ENCODE peak calls at places on chromosomes 4 and X, in six cellular contexts. U is stomach, N is sigmoid colon, F is endothelial cell of umbilical vein, L is breast epithelium, R is K562. G is an unnamed sample.

GRCh38 chr4:141926414-141926813 is 290.0 kb downstream of the IL15 start:
- DNase-seq in U (no peak), N (no peak), L (no peak), R (no peak), F (no peak), G (no peak)

GRCh38 chr4:140568507-140569306 is at the start of gene UCP1:
- DNase-seq in U (peak), R (no peak), L (peak), N (no peak), F (peak), G (no peak)

GRCh38 chrX:57906790-57907189 is 3.5 kb downstream of the ZXDA start:
- DNase-seq in R (no peak), U (no peak), F (peak), L (no peak), N (no peak), G (no peak)

GRCh38 chr4:38605794-38606586 is 58.0 kb upstream of the KLF3 start:
- DNase-seq in F (no peak), L (no peak), R (peak), U (no peak), N (no peak), G (no peak)

GRCh38 chrX:101176439-101176838 is 43.1 kb upstream of the DRP2 start:
- DNase-seq in L (no peak), R (no peak), U (no peak), F (no peak), N (no peak), G (no peak)

GRCh38 chr4:1381181-1381621 is 25.0 kb downstream of the NKX1-1 start:
- DNase-seq in R (no peak), F (no peak), U (no peak), N (peak), L (no peak), G (no peak)

GRCh38 chr4:81724925-81725329 is 253.2 kb upstream of the RASGEF1B start:
- DNase-seq in F (no peak), N (peak), L (no peak), U (peak), R (no peak), G (no peak)

GRCh38 chr4:158610790-158611189 is 60.9 kb downstream of the C4orf46 start:
- DNase-seq in R (no peak), L (no peak), N (no peak), U (no peak), F (peak), G (no peak)

GRCh38 chrX:73215263-73215662 is 612 bp upstream of the NAP1L2 start:
- DNase-seq in R (no peak), L (no peak), F (no peak), N (no peak), U (no peak), G (no peak)

GRCh38 chrX:7372843-7373525 is 225.0 kb upstream of the PUDP start:
- DNase-seq in R (no peak), U (no peak), L (no peak), N (no peak), F (no peak), G (no peak)

GRCh38 chr4:159227378-159227777 is 124.5 kb downstream of the RAPGEF2 start:
- DNase-seq in L (no peak), N (no peak), R (no peak), F (no peak), U (no peak), G (no peak)

GRCh38 chrX:73817381-73818199 is 254.6 kb downstream of the CHIC1 start:
- DNase-seq in F (no peak), R (no peak), U (no peak), N (no peak), L (no peak), G (no peak)

GRCh38 chrX:21875013-21875412 is 19.2 kb downstream of the YY2 start:
- DNase-seq in F (no peak), U (no peak), N (no peak), R (no peak), L (no peak), G (no peak)

GRCh38 chr4:173518419-173519102 is 11.5 kb downstream of the HAND2 start:
- DNase-seq in L (no peak), U (no peak), F (no peak), N (peak), R (no peak), G (no peak)

GRCh38 chr4:3303840-3304715 is 11.3 kb downstream of the RGS12 start:
- DNase-seq in R (no peak), L (peak), F (no peak), U (no peak), N (no peak), G (no peak)

GRCh38 chrX:48493890-48494364 is 14.9 kb upstream of the PORCN start:
- DNase-seq in U (peak), R (peak), F (peak), N (no peak), L (no peak), G (no peak)

GRCh38 chr4:108427946-108428345 is 192.4 kb upstream of the RPL34 start:
- DNase-seq in U (no peak), R (no peak), N (no peak), F (no peak), L (no peak), G (no peak)

GRCh38 chr4:7792616-7793015 is 147.0 kb downstream of the AFAP1 start:
- DNase-seq in U (no peak), L (no peak), R (no peak), F (peak), N (no peak), G (no peak)

GRCh38 chr4:22021116-22021515 is 72.5 kb upstream of the KCNIP4 start:
- DNase-seq in U (no peak), R (no peak), N (no peak), F (no peak), L (no peak), G (no peak)

GRCh38 chrX:12370444-12371089 is 232.3 kb downstream of the FRMPD4 start:
- DNase-seq in N (no peak), U (no peak), F (peak), L (no peak), R (no peak), G (no peak)

GRCh38 chr4:140607852-140608251 is 39.1 kb upstream of the UCP1 start:
- DNase-seq in F (no peak), N (no peak), U (no peak), L (no peak), R (no peak), G (no peak)

GRCh38 chr4:177220376-177220775 is 89.3 kb upstream of the NEIL3 start:
- DNase-seq in R (no peak), F (no peak), N (no peak), L (no peak), U (no peak), G (no peak)

GRCh38 chrX:29071525-29071924 is 484.3 kb downstream of the IL1RAPL1 start:
- DNase-seq in N (no peak), R (no peak), L (no peak), U (no peak), F (peak), G (no peak)

GRCh38 chr4:165991325-165992180 is 118.5 kb downstream of the TLL1 start:
- DNase-seq in U (no peak), F (no peak), R (no peak), N (no peak), L (no peak), G (no peak)

GRCh38 chr4:9893329-9894108 is 112.1 kb downstream of the DRD5 start:
- DNase-seq in R (no peak), U (no peak), L (no peak), N (no peak), F (no peak), G (no peak)

GRCh38 chr4:64360664-64361398 is 48.4 kb downstream of the TECRL start:
- DNase-seq in R (no peak), U (no peak), L (no peak), F (no peak), N (no peak), G (no peak)

GRCh38 chr4:147950261-147950660 is 218.4 kb downstream of the ARHGAP10 start:
- DNase-seq in N (no peak), R (no peak), U (no peak), F (no peak), L (no peak), G (no peak)

GRCh38 chr4:76208005-76208765 is 5.4 kb downstream of the SCARB2 start:
- DNase-seq in F (peak), L (peak), R (no peak), U (peak), N (peak), G (no peak)

GRCh38 chrX:123348468-123348867 is 164.4 kb downstream of the GRIA3 start:
- DNase-seq in U (no peak), N (no peak), R (no peak), F (no peak), L (no peak), G (no peak)

DNA sequence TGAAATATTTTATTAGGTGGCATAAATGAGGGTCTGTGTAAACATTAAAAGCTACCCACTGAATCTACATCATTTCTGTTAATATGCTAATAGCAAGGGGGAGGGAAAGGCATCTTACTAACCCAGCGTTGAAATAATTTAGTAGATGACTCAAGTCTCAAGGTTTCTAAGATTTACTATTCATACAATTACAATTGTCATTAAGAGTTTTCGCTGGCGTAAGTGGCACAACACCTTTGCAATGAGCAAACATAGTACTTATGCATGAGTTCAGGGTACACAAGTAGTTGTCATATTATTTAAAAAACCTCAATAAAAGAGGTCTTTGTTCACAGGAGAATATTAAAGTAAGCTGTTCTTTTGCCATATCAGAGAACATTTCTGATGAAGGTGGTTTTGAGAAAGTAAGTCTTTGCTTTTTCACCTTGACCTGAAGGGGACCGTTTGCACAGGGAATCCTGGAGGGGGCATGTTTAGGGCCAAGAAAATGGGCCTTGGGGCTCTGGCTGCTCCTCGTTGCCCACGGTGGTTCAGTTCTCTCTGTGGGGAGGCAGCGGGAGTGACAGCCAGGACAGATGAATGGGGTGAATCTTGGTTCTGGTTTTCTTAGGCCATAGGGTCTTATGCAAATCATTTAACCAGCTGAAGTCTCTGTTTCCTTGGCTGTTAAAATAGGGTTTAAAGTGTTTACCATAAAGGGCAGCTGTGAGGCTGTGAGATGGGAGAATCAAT is 4.4 kb upstream of the RHOH start:
- DNase-seq in F (no peak), U (no peak), R (no peak), N (no peak), L (no peak), G (no peak)
- TF ChIP-seq POLR2A in F (no peak), U (no peak), R (no peak), N (no peak), L (no peak), G (peak)

DNA sequence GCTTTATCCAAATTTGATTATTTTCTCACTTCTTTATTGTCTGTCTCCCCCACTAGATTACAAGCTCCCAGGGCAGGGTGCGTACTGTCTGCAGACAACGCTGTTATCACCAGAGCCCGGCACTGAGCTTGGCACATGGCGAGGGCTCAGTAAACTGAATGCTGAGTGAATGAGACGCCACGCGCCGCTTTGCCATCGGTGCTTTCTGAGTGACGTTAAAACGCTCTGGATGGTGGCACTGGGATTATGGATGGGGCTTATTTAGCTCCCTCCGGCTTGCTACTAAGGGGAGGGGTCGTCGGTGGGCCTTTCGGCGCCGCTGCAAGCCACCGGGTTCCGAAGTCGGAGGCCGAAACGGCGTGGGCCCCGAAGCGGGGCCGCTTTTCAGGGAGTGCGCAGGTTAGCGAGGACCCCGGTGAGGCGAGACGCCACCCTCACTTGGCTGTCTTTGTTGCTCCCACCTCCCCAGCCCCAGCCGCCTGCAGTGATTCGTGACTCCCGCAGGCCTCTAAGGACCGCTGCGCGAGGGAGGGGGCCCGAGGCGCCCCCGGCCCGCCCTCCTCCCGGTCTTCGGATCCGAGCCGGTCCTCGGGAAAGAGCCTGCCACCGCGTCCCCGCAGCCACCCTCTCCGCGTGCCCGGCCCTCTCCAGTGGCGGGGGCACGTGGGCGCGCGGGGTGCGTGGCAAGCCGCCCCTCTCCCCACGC is 566 bp upstream of the FHL1 start:
- DNase-seq in F (peak), N (no peak), R (no peak), L (no peak), U (no peak), G (peak)
- TF ChIP-seq POLR2AphosphoS5 in F (no peak), N (no peak), R (no peak), L (no peak), U (no peak), G (no peak)

DNA sequence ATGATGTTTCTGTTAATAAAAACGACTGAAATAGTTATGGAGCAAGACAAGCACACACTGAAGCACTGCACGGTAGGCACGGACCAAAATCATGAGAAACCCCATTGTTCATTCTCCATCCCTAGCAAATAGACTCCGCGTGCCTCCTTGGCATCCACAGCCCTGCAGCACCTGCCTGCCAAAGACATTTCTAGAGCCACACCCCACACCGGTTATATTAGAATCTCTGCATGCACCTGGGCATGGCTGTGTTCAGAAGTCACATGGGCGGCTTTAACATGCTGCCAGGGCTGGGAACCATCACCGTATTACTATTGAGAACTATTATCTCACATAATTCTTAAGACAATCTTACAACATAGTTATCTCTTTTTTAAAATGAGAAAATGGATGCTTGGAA is 5.9 kb downstream of the PDLIM3 start:
- DNase-seq in R (no peak), L (no peak), N (no peak), U (peak), F (no peak), G (no peak)
- TF ChIP-seq POLR2A in R (no peak), L (no peak), N (no peak), U (no peak), F (no peak), G (no peak)

DNA sequence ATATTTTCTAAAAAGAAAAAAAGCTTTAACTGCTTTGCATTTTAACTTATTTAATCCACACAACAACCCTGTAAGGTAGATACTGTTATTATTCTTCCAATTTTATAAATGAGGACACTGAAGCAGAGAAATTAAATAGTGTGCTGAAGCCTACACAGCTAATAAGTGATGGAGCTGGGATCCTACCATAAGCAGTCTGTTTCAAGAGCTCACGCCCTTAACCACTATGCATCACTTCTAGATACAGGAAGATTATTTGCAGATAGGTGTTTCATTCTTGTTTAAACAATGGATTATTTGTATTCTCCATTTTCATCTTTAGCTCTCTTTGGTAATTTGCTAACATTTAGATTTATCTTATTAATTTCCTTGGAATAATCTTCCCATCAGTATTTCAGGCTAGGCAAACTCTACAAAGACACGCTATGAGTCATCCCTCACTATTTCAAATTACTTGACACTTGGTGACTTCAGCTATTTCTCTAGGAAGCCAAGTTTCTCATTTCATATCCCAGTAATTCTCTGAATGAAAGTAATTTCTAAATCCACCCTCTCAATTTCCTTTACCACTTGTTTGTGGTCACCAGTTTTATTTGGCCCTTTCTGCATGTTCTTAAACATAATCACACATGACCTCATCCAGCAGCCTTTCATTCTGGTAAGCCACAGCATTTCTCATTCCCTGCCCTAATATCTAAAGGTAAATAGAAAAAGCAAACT is 67.3 kb downstream of the ASB9 start:
- DNase-seq in L (no peak), R (no peak), U (no peak), N (no peak), F (no peak), G (no peak)
- TF ChIP-seq POLR2AphosphoS5 in L (no peak), R (no peak), U (no peak), N (no peak), F (no peak), G (no peak)

DNA sequence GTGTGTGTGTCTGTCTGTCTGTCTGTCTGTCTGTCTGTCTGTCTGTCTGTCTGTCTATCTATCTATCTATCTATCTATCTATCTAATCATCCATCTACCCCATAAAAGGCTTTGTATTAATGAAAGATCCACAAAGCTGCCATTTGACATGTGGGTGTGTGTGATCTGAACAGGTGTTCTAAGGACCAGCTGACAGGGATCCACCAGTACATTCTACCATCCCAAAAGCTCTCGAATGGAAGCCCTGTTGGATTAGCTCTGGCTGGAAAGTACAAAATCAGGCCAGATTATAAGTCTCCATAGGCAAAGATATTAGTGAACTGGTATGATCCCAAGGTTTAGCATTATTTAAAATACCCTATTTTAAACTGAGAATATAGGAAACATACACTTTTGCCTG is 299.3 kb downstream of the CAMK2D start:
- DNase-seq in L (no peak), F (no peak), U (no peak), R (no peak), N (no peak), G (no peak)
- TF ChIP-seq POLR2A in L (no peak), F (no peak), U (no peak), R (no peak), N (no peak), G (no peak)

G was measured in GM12892.